ENCODE peak calls at places on chromosomes 12 and 14, in five cellular contexts. O is NCI-H1105; P is B cell; H is activated CD4-positive, CD25-positive, alpha-beta regulatory T cell treated with anti-CD3 and anti-CD28 coated beads, Interleukin-2, amount 50 U/mL, for 16 hours; M is naive B cell. U is an unnamed sample.

GRCh38 chr14:74945261-74945851 is 10.0 kb downstream of the PGF start:
- DNase-seq in H (no peak), O (peak), M (no peak), P (no peak), U (no peak)

GRCh38 chr12:124298685-124299410 is 4.0 kb downstream of the RFLNA start:
- DNase-seq in H (no peak), M (no peak), P (no peak), O (no peak), U (no peak)

GRCh38 chr14:92751819-92752218 is 3.4 kb upstream of the LGMN start:
- DNase-seq in H (no peak), O (no peak), P (no peak), M (no peak), U (no peak)

GRCh38 chr12:132411457-132411856 is 78.5 kb upstream of the FBRSL1 start:
- DNase-seq in P (no peak), M (no peak), H (no peak), O (no peak), U (no peak)

GRCh38 chr12:94644141-94644575 is 6.2 kb downstream of the TMCC3 start:
- DNase-seq in O (no peak), M (peak), H (no peak), P (peak), U (no peak)

GRCh38 chr12:122127839-122128238 is 46.2 kb downstream of the IL31 start:
- DNase-seq in P (no peak), H (no peak), M (no peak), O (no peak), U (no peak)

GRCh38 chr12:13566286-13566685 is 369.8 kb downstream of the EMP1 start:
- DNase-seq in H (no peak), P (no peak), O (no peak), M (no peak), U (no peak)

GRCh38 chr12:91523831-91524230 is 341.2 kb upstream of the DCN start:
- DNase-seq in H (no peak), P (no peak), M (no peak), O (no peak), U (no peak)

GRCh38 chr14:75335588-75335987 is 57.0 kb downstream of the FOS start:
- DNase-seq in O (peak), H (no peak), P (no peak), M (no peak), U (no peak)

GRCh38 chr12:88393017-88393767 is 187.1 kb downstream of the KITLG start:
- DNase-seq in H (no peak), P (no peak), O (no peak), M (no peak), U (no peak)

GRCh38 chr14:81406863-81407262 is 6.7 kb upstream of the STON2 start:
- DNase-seq in H (no peak), M (no peak), O (no peak), P (no peak), U (no peak)

GRCh38 chr12:1529862-1530591 is 64.4 kb downstream of the FBXL14 start:
- DNase-seq in P (no peak), H (no peak), O (no peak), M (no peak), U (peak)

GRCh38 chr12:53974084-53975018 is at the start of gene HOTAIR:
- DNase-seq in M (no peak), H (no peak), O (no peak), P (no peak), U (no peak)

GRCh38 chr12:8698132-8698829 is 490 bp downstream of the RIMKLB start:
- DNase-seq in O (no peak), H (peak), M (peak), P (peak), U (peak)

GRCh38 chr14:106442857-106443256 is 916.5 kb downstream of the TMEM121 start:
- DNase-seq in H (peak), M (peak), P (peak), O (no peak), U (peak)

GRCh38 chr12:74581439-74581838 is 43.8 kb downstream of the ATXN7L3B start:
- DNase-seq in M (no peak), O (no peak), P (no peak), H (no peak), U (no peak)

U was measured in CD4-positive, alpha-beta memory T cell.